ENCODE peak calls at places on chromosomes 12 and 14, in six cellular contexts. One of them, this sample, is unnamed. For H3K4me1, the result is how much of the 10 kb centered on the place peaks cover.

GRCh38 chr12:39443704-39444234 is 849 bp upstream of the KIF21A start:
- DNase-seq in suprapubic skin: no peak
- DNase-seq in HCT116: no peak
- DNase-seq in GM23338: no peak
- DNase-seq in stomach: no peak
- DNase-seq in HepG2: peak
- DNase-seq in this sample: no peak

GRCh38 chr12:18719922-18720321 is 17.9 kb downstream of the PLCZ1 start:
- DNase-seq in suprapubic skin: no peak
- DNase-seq in HCT116: no peak
- DNase-seq in GM23338: no peak
- DNase-seq in stomach: no peak
- DNase-seq in HepG2: no peak
- DNase-seq in this sample: no peak

GRCh38 chr12:40622246-40622838 is 69.9 kb upstream of the CNTN1 start:
- DNase-seq in suprapubic skin: peak
- DNase-seq in HCT116: peak
- DNase-seq in GM23338: peak
- DNase-seq in stomach: peak
- DNase-seq in HepG2: peak
- DNase-seq in this sample: peak

GRCh38 chr12:4037747-4038312 is 164.6 kb upstream of the PARP11 start:
- DNase-seq in suprapubic skin: no peak
- DNase-seq in HCT116: no peak
- DNase-seq in GM23338: peak
- DNase-seq in stomach: peak
- DNase-seq in HepG2: peak
- DNase-seq in this sample: peak

GRCh38 chr14:51869426-51870113 is 9.2 kb downstream of the GNG2 start:
- DNase-seq in suprapubic skin: no peak
- DNase-seq in HCT116: no peak
- DNase-seq in GM23338: no peak
- DNase-seq in stomach: no peak
- DNase-seq in HepG2: no peak
- DNase-seq in this sample: no peak

GRCh38 chr12:31238764-31239387 is 87.1 kb downstream of the SINHCAF start:
- DNase-seq in suprapubic skin: no peak
- DNase-seq in HCT116: peak
- DNase-seq in GM23338: peak
- DNase-seq in stomach: peak
- DNase-seq in HepG2: peak
- DNase-seq in this sample: peak

GRCh38 chr12:80936353-80936641 is 1.4 kb downstream of the LIN7A start:
- DNase-seq in suprapubic skin: no peak
- DNase-seq in HCT116: no peak
- DNase-seq in GM23338: peak
- DNase-seq in stomach: no peak
- DNase-seq in HepG2: no peak
- DNase-seq in this sample: no peak

GRCh38 chr14:97155814-97156213 is 358.6 kb downstream of the VRK1 start:
- DNase-seq in suprapubic skin: no peak
- DNase-seq in HCT116: no peak
- DNase-seq in GM23338: no peak
- DNase-seq in stomach: no peak
- DNase-seq in HepG2: no peak
- DNase-seq in this sample: no peak

GRCh38 chr12:49673446-49674317 is 33.5 kb downstream of the FMNL3 start:
- DNase-seq in suprapubic skin: peak
- DNase-seq in HCT116: no peak
- DNase-seq in GM23338: peak
- DNase-seq in stomach: peak
- DNase-seq in HepG2: peak
- DNase-seq in this sample: peak
- TF ChIP-seq POLR2AphosphoS5 in suprapubic skin: peak
- TF ChIP-seq POLR2AphosphoS5 in HCT116: no peak
- TF ChIP-seq POLR2AphosphoS5 in GM23338: no peak
- TF ChIP-seq POLR2AphosphoS5 in stomach: peak
- TF ChIP-seq POLR2AphosphoS5 in HepG2: no peak
- TF ChIP-seq POLR2AphosphoS5 in this sample: peak

GRCh38 chr14:103317251-103317650 is 16.8 kb upstream of the EIF5 start:
- DNase-seq in suprapubic skin: peak
- DNase-seq in HCT116: no peak
- DNase-seq in GM23338: peak
- DNase-seq in stomach: no peak
- DNase-seq in HepG2: no peak
- DNase-seq in this sample: no peak

GRCh38 chr14:103315941-103316340 is 18.1 kb upstream of the EIF5 start:
- DNase-seq in suprapubic skin: peak
- DNase-seq in HCT116: no peak
- DNase-seq in GM23338: no peak
- DNase-seq in stomach: no peak
- DNase-seq in HepG2: no peak
- DNase-seq in this sample: no peak

GRCh38 chr14:103315368-103315911 is 18.6 kb upstream of the EIF5 start:
- DNase-seq in suprapubic skin: peak
- DNase-seq in HCT116: no peak
- DNase-seq in GM23338: no peak
- DNase-seq in stomach: no peak
- DNase-seq in HepG2: peak
- DNase-seq in this sample: peak

GRCh38 chr14:103317976-103318580 is 16.0 kb upstream of the EIF5 start:
- DNase-seq in suprapubic skin: no peak
- DNase-seq in HCT116: no peak
- DNase-seq in GM23338: no peak
- DNase-seq in stomach: no peak
- DNase-seq in HepG2: no peak
- DNase-seq in this sample: no peak

GRCh38 chr14:103316723-103317122 is 17.3 kb upstream of the EIF5 start:
- DNase-seq in suprapubic skin: peak
- DNase-seq in HCT116: no peak
- DNase-seq in GM23338: peak
- DNase-seq in stomach: no peak
- DNase-seq in HepG2: no peak
- DNase-seq in this sample: no peak
- H3K4me1 ChIP-seq in suprapubic skin: under half
- H3K4me1 ChIP-seq in HCT116: under half
- H3K4me1 ChIP-seq in GM23338: under half
- H3K4me1 ChIP-seq in stomach: under half
- H3K4me1 ChIP-seq in HepG2: under half
- H3K4me1 ChIP-seq in this sample: under half

GRCh38 chr14:60509438-60510253 is 700 bp downstream of the SIX6 start:
- DNase-seq in suprapubic skin: no peak
- DNase-seq in HCT116: no peak
- DNase-seq in GM23338: peak
- DNase-seq in stomach: no peak
- DNase-seq in HepG2: no peak
- DNase-seq in this sample: no peak
- TF ChIP-seq POLR2AphosphoS5 in suprapubic skin: no peak
- TF ChIP-seq POLR2AphosphoS5 in HCT116: no peak
- TF ChIP-seq POLR2AphosphoS5 in GM23338: no peak
- TF ChIP-seq POLR2AphosphoS5 in stomach: no peak
- TF ChIP-seq POLR2AphosphoS5 in HepG2: no peak
- TF ChIP-seq POLR2AphosphoS5 in this sample: no peak

GRCh38 chr14:95486875-95487668 is 29.4 kb downstream of the SYNE3 start:
- DNase-seq in suprapubic skin: no peak
- DNase-seq in HCT116: no peak
- DNase-seq in GM23338: no peak
- DNase-seq in stomach: no peak
- DNase-seq in HepG2: no peak
- DNase-seq in this sample: no peak

GRCh38 chr14:95482967-95483842 is 33.2 kb downstream of the SYNE3 start:
- DNase-seq in suprapubic skin: peak
- DNase-seq in HCT116: peak
- DNase-seq in GM23338: no peak
- DNase-seq in stomach: peak
- DNase-seq in HepG2: peak
- DNase-seq in this sample: no peak

GRCh38 chr14:95485222-95485819 is 31.1 kb downstream of the SYNE3 start:
- DNase-seq in suprapubic skin: no peak
- DNase-seq in HCT116: no peak
- DNase-seq in GM23338: peak
- DNase-seq in stomach: no peak
- DNase-seq in HepG2: no peak
- DNase-seq in this sample: no peak

GRCh38 chr14:95483843-95484165 is 32.6 kb downstream of the SYNE3 start:
- DNase-seq in suprapubic skin: no peak
- DNase-seq in HCT116: no peak
- DNase-seq in GM23338: no peak
- DNase-seq in stomach: no peak
- DNase-seq in HepG2: no peak
- DNase-seq in this sample: no peak

DNA sequence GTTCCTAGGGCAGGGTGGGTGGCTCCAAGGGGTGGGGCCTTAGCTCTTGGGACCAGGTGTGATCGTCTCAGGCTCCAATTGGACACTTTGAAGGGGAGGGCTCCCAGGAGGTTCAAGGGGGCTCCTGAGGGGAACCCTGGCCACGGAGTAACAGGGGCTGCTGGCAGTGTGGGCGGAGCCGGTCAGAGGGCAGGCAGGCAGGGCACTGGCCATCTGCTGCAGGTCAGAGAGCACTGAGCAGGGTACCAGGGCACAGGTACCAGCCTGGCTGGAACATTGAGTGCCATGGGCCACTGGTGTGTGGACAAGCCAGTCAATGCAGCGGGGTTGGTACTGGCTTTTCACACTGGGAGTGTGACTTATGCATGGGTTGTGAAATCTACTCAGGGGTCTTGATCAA is 32.2 kb downstream of the SYNE3 start:
- DNase-seq in suprapubic skin: no peak
- DNase-seq in HCT116: no peak
- DNase-seq in GM23338: no peak
- DNase-seq in stomach: no peak
- DNase-seq in HepG2: no peak
- DNase-seq in this sample: no peak
- H3K4me1 ChIP-seq in suprapubic skin: half or more
- H3K4me1 ChIP-seq in HCT116: half or more
- H3K4me1 ChIP-seq in GM23338: under half
- H3K4me1 ChIP-seq in stomach: under half
- H3K4me1 ChIP-seq in HepG2: under half
- H3K4me1 ChIP-seq in this sample: under half

GRCh38 chr14:74985028-74985310 is 17.8 kb upstream of the EIF2B2 start:
- DNase-seq in suprapubic skin: no peak
- DNase-seq in HCT116: no peak
- DNase-seq in GM23338: no peak
- DNase-seq in stomach: no peak
- DNase-seq in HepG2: no peak
- DNase-seq in this sample: no peak

GRCh38 chr14:74984241-74985027 is 18.3 kb upstream of the EIF2B2 start:
- DNase-seq in suprapubic skin: no peak
- DNase-seq in HCT116: no peak
- DNase-seq in GM23338: no peak
- DNase-seq in stomach: no peak
- DNase-seq in HepG2: no peak
- DNase-seq in this sample: no peak

GRCh38 chr14:74981833-74982232 is 20.9 kb upstream of the EIF2B2 start:
- DNase-seq in suprapubic skin: no peak
- DNase-seq in HCT116: no peak
- DNase-seq in GM23338: no peak
- DNase-seq in stomach: no peak
- DNase-seq in HepG2: no peak
- DNase-seq in this sample: no peak

GRCh38 chr14:74982661-74983060 is 20.1 kb upstream of the EIF2B2 start:
- DNase-seq in suprapubic skin: no peak
- DNase-seq in HCT116: no peak
- DNase-seq in GM23338: no peak
- DNase-seq in stomach: no peak
- DNase-seq in HepG2: no peak
- DNase-seq in this sample: no peak

DNA sequence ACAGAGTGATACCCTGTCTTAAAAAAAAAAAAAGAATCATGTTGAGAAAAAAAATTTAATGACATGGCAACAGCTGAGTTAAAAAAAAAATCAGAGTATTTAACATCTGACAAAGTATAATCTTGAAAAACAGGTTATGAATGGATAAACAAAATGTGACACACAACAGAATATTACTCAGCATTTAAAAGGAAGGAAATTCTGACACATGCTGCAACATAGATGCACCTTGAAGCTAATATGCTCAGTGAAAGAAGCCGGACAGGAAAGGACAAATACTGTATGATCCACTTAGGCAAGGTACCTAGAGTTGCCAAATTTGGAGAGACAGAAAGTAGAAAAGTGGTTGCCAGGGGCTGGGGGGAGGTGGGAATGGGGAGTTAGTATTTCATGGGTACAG is 19.4 kb upstream of the EIF2B2 start:
- DNase-seq in suprapubic skin: no peak
- DNase-seq in HCT116: no peak
- DNase-seq in GM23338: no peak
- DNase-seq in stomach: no peak
- DNase-seq in HepG2: no peak
- DNase-seq in this sample: no peak
- TF ChIP-seq POLR2AphosphoS5 in suprapubic skin: no peak
- TF ChIP-seq POLR2AphosphoS5 in HCT116: no peak
- TF ChIP-seq POLR2AphosphoS5 in GM23338: no peak
- TF ChIP-seq POLR2AphosphoS5 in stomach: no peak
- TF ChIP-seq POLR2AphosphoS5 in HepG2: no peak
- TF ChIP-seq POLR2AphosphoS5 in this sample: no peak

GRCh38 chr14:54622189-54622958 is 55.4 kb downstream of the SAMD4A start:
- DNase-seq in suprapubic skin: no peak
- DNase-seq in HCT116: no peak
- DNase-seq in GM23338: no peak
- DNase-seq in stomach: no peak
- DNase-seq in HepG2: no peak
- DNase-seq in this sample: no peak

GRCh38 chr14:54623279-54624004 is 56.5 kb downstream of the SAMD4A start:
- DNase-seq in suprapubic skin: no peak
- DNase-seq in HCT116: no peak
- DNase-seq in GM23338: no peak
- DNase-seq in stomach: no peak
- DNase-seq in HepG2: no peak
- DNase-seq in this sample: no peak

GRCh38 chr14:54627325-54627717 is 60.4 kb downstream of the SAMD4A start:
- DNase-seq in suprapubic skin: no peak
- DNase-seq in HCT116: no peak
- DNase-seq in GM23338: peak
- DNase-seq in stomach: no peak
- DNase-seq in HepG2: no peak
- DNase-seq in this sample: no peak

GRCh38 chr14:54627718-54628345 is 60.9 kb downstream of the SAMD4A start:
- DNase-seq in suprapubic skin: peak
- DNase-seq in HCT116: no peak
- DNase-seq in GM23338: peak
- DNase-seq in stomach: no peak
- DNase-seq in HepG2: no peak
- DNase-seq in this sample: no peak

DNA sequence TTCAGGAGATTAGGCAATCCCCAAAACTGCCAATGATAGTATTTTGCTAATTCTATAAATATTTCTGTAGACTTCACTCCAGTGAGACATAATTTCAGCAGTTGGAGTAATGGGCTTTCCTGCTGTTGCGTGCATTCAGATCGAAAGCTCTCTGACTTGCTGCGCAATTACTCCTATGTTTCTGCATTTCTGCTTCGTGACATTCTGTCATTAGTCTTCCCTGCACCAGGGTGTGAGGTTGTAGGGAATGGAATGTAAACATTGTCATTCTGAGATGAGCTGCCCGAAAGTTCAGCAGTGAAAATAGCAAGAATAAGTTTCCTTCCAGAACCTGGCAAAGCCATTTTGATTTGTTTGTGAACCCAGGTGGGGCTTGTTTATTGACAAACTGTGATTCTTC is 58.2 kb downstream of the SAMD4A start:
- DNase-seq in suprapubic skin: no peak
- DNase-seq in HCT116: no peak
- DNase-seq in GM23338: peak
- DNase-seq in stomach: no peak
- DNase-seq in HepG2: no peak
- DNase-seq in this sample: no peak
- H3K4me1 ChIP-seq in suprapubic skin: under half
- H3K4me1 ChIP-seq in HCT116: under half
- H3K4me1 ChIP-seq in GM23338: under half
- H3K4me1 ChIP-seq in stomach: half or more
- H3K4me1 ChIP-seq in HepG2: half or more
- H3K4me1 ChIP-seq in this sample: under half

GRCh38 chr12:104360988-104361707 is 57.6 kb downstream of the EID3 start:
- DNase-seq in suprapubic skin: no peak
- DNase-seq in HCT116: no peak
- DNase-seq in GM23338: no peak
- DNase-seq in stomach: no peak
- DNase-seq in HepG2: no peak
- DNase-seq in this sample: no peak
- TF ChIP-seq POLR2AphosphoS5 in suprapubic skin: no peak
- TF ChIP-seq POLR2AphosphoS5 in HCT116: no peak
- TF ChIP-seq POLR2AphosphoS5 in GM23338: no peak
- TF ChIP-seq POLR2AphosphoS5 in stomach: no peak
- TF ChIP-seq POLR2AphosphoS5 in HepG2: no peak
- TF ChIP-seq POLR2AphosphoS5 in this sample: no peak

This sample was measured in prostate gland.